ENCODE peak calls at places on chromosomes 7 and 10, in six cellular contexts. W is right lobe of liver, Z is aorta, Y is fibroblast of lung, O is hepatocyte, C is dorsolateral prefrontal cortex. F is an unnamed sample. For H3K27me3, the result is how much of the 10 kb centered on the place peaks cover.

GRCh38 chr10:78588194-78588811 is 480.5 kb upstream of the ZMIZ1 start:
- DNase-seq in O (peak), Y (peak), W (no peak), Z (no peak), C (no peak), F (no peak)

GRCh38 chr10:95457319-95457886 is 103.8 kb downstream of the SORBS1 start:
- DNase-seq in W (no peak), O (no peak), C (no peak), Z (no peak), Y (peak), F (no peak)

GRCh38 chr10:3503299-3503698 is 281.7 kb downstream of the KLF6 start:
- DNase-seq in O (no peak), Z (no peak), Y (no peak), W (no peak), C (no peak), F (no peak)

GRCh38 chr10:11173062-11173461 is 155.4 kb downstream of the CELF2 start:
- DNase-seq in Y (no peak), O (no peak), W (no peak), C (no peak), Z (no peak), F (no peak)

GRCh38 chr7:6026011-6026819 is 5.0 kb upstream of the ANKRD61 start:
- DNase-seq in W (peak), C (peak), Y (peak), O (peak), Z (peak), F (peak)

GRCh38 chr7:157652161-157652953 is 315.6 kb downstream of the DNAJB6 start:
- DNase-seq in C (no peak), Y (no peak), W (no peak), Z (no peak), O (no peak), F (no peak)

GRCh38 chr7:73842248-73842895 is at the start of gene METTL27:
- DNase-seq in Y (peak), O (peak), Z (peak), W (peak), C (peak), F (peak)

GRCh38 chr7:105958037-105958436 is 5.0 kb upstream of the CDHR3 start:
- DNase-seq in C (no peak), Z (no peak), Y (no peak), O (no peak), W (no peak), F (no peak)

GRCh38 chr10:27658788-27659187 is 86.8 kb downstream of the MKX start:
- DNase-seq in W (no peak), O (no peak), C (no peak), Y (peak), Z (no peak), F (no peak)

GRCh38 chr10:68086011-68086410 is 10.9 kb upstream of the HERC4 start:
- DNase-seq in O (no peak), Z (no peak), Y (no peak), C (no peak), W (no peak), F (no peak)

GRCh38 chr7:101718747-101719260 is 89.7 kb upstream of the MYL10 start:
- DNase-seq in O (no peak), W (no peak), C (no peak), Z (no peak), Y (no peak), F (no peak)

GRCh38 chr7:132371948-132372347 is 204.3 kb downstream of the PLXNA4 start:
- DNase-seq in Y (no peak), Z (no peak), O (no peak), C (no peak), W (no peak), F (no peak)

GRCh38 chr10:91689731-91690168 is 56.9 kb upstream of the PPP1R3C start:
- DNase-seq in C (no peak), W (no peak), Y (peak), Z (no peak), O (no peak), F (no peak)

GRCh38 chr10:12500406-12501303 is 151.3 kb downstream of the CAMK1D start:
- DNase-seq in C (no peak), W (no peak), Y (no peak), O (peak), Z (peak), F (peak)

GRCh38 chr7:102895602-102896001 is 17.2 kb upstream of the LRRC17 start:
- DNase-seq in C (no peak), O (no peak), Z (no peak), Y (peak), W (no peak), F (no peak)

GRCh38 chr7:101862280-101863220 is 45.1 kb downstream of the CUX1 start:
- DNase-seq in W (no peak), Y (peak), Z (no peak), C (no peak), O (no peak), F (peak)

GRCh38 chr7:139744768-139745250 is 33.0 kb downstream of the HIPK2 start:
- DNase-seq in O (no peak), C (no peak), Z (no peak), W (peak), Y (no peak), F (no peak)

GRCh38 chr7:28631995-28632394 is 219.7 kb downstream of the CREB5 start:
- DNase-seq in Y (no peak), Z (no peak), C (no peak), W (no peak), O (no peak), F (no peak)

GRCh38 chr7:159012353-159013069 is 132.2 kb downstream of the VIPR2 start:
- DNase-seq in C (no peak), Z (peak), Y (no peak), O (peak), W (no peak), F (peak)

GRCh38 chr10:17023386-17024298 is 106.0 kb downstream of the CUBN start:
- DNase-seq in O (peak), W (no peak), Z (no peak), Y (peak), C (no peak), F (peak)

GRCh38 chr7:157136372-157136771 is 2.4 kb upstream of the UBE3C start:
- DNase-seq in O (peak), W (no peak), Z (no peak), C (no peak), Y (peak), F (no peak)

GRCh38 chr7:55961994-55962393 is 2.4 kb upstream of the NIPSNAP2 start:
- DNase-seq in W (no peak), C (no peak), O (no peak), Z (no peak), Y (no peak), F (no peak)

GRCh38 chr7:45897042-45897690 is 8.9 kb downstream of the IGFBP1 start:
- DNase-seq in Y (peak), C (no peak), Z (no peak), W (no peak), O (no peak), F (peak)

GRCh38 chr7:50268990-50269389 is 35.5 kb upstream of the IKZF1 start:
- DNase-seq in W (no peak), O (no peak), C (no peak), Y (no peak), Z (no peak), F (no peak)

GRCh38 chr10:13120786-13121499 is 21.0 kb downstream of the OPTN start:
- DNase-seq in Z (no peak), O (no peak), W (no peak), Y (no peak), C (no peak), F (no peak)

GRCh38 chr7:28591275-28591674 is 179.0 kb downstream of the CREB5 start:
- DNase-seq in W (no peak), Y (no peak), O (no peak), C (no peak), Z (no peak), F (no peak)

GRCh38 chr7:100765250-100765649 is 31.9 kb downstream of the ZAN start:
- DNase-seq in Z (no peak), O (no peak), Y (no peak), W (no peak), C (no peak), F (no peak)

GRCh38 chr10:91196268-91197043 is 24.0 kb upstream of the PCGF5 start:
- DNase-seq in C (no peak), W (no peak), O (no peak), Y (peak), Z (no peak), F (no peak)

GRCh38 chr7:44307905-44308740 is 17.3 kb downstream of the CAMK2B start:
- DNase-seq in Z (no peak), O (no peak), C (no peak), W (peak), Y (no peak), F (no peak)

GRCh38 chr7:30922596-30922995 is 10.9 kb downstream of the AQP1 start:
- DNase-seq in Z (peak), C (peak), O (no peak), Y (no peak), W (peak), F (peak)

GRCh38 chr10:70903262-70903921 is 15.0 kb upstream of the PCBD1 start:
- DNase-seq in O (peak), W (peak), Y (peak), Z (no peak), C (peak), F (peak)

GRCh38 chr10:61898435-61898778 is 3.1 kb upstream of the ARID5B start:
- DNase-seq in Y (no peak), W (no peak), C (no peak), O (no peak), Z (no peak), F (no peak)

GRCh38 chr10:61899663-61899996 is 1.9 kb upstream of the ARID5B start:
- DNase-seq in C (no peak), O (no peak), W (no peak), Z (no peak), Y (no peak), F (no peak)

GRCh38 chr10:61899997-61900828 is 1.3 kb upstream of the ARID5B start:
- DNase-seq in Z (no peak), C (peak), O (peak), W (peak), Y (peak), F (peak)

GRCh38 chr10:61897671-61898434 is 3.6 kb upstream of the ARID5B start:
- DNase-seq in Y (peak), C (peak), W (peak), O (peak), Z (no peak), F (no peak)

GRCh38 chr10:61899045-61899444 is 2.5 kb upstream of the ARID5B start:
- DNase-seq in C (no peak), Y (peak), Z (no peak), O (no peak), W (no peak), F (no peak)
- H3K27ac ChIP-seq in C (no peak), Y (peak), Z (no peak), O (peak), W (no peak), F (peak)

DNA sequence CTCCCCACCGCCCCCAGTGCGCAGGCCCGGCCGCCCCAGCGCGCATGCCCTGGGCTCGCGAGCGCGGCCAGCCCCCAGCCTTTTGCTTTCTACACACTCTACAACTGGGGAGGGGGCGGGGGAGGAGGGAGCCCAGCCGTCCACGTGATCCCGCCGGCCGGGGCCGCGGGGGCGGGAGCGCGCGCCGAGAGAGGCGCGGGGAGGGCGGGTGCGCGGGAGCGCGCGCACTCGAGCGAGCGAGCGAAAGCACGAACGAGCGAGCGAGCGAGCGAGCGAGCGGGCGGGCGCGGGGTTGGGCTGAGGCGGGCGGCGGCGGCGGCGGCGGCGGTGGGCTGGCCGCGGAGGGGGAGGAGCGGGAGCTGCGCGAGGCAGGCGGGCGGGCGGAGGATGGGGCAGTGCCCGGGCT is at the start of gene AUTS2:
- DNase-seq in Z (peak), O (peak), Y (peak), C (peak), W (peak), F (peak)
- H3K27me3 ChIP-seq in Z (under half), O (under half), Y (under half), C (under half), W (under half), F (under half)

GRCh38 chr10:58396057-58396456 is 10.8 kb downstream of the TFAM start:
- DNase-seq in W (no peak), O (no peak), C (no peak), Z (no peak), Y (no peak), F (no peak)

GRCh38 chr10:58404001-58404400 is 18.8 kb downstream of the TFAM start:
- DNase-seq in Z (no peak), C (no peak), O (no peak), Y (no peak), W (no peak), F (no peak)

GRCh38 chr10:58397830-58398229 is 12.6 kb downstream of the TFAM start:
- DNase-seq in O (no peak), C (no peak), Z (no peak), Y (no peak), W (no peak), F (no peak)

GRCh38 chr10:58400609-58401008 is 15.4 kb downstream of the TFAM start:
- DNase-seq in C (no peak), O (no peak), Z (no peak), Y (peak), W (no peak), F (no peak)

GRCh38 chr10:58399410-58399809 is 14.2 kb downstream of the TFAM start:
- DNase-seq in W (no peak), C (no peak), O (no peak), Z (no peak), Y (peak), F (no peak)
- H3K27ac ChIP-seq in W (no peak), C (no peak), O (no peak), Z (no peak), Y (no peak), F (no peak)

GRCh38 chr7:124031406-124031805 is 1.5 kb downstream of the TMEM229A start:
- DNase-seq in O (no peak), Y (no peak), C (no peak), Z (no peak), W (no peak), F (no peak)

GRCh38 chr7:124033093-124033806 is 383 bp upstream of the TMEM229A start:
- DNase-seq in Z (peak), O (peak), C (peak), Y (no peak), W (no peak), F (no peak)

GRCh38 chr7:124031919-124032318 is 948 bp downstream of the TMEM229A start:
- DNase-seq in O (no peak), Z (no peak), W (no peak), C (peak), Y (no peak), F (no peak)

GRCh38 chr7:124033807-124034753 is 1.2 kb upstream of the TMEM229A start:
- DNase-seq in O (no peak), C (no peak), Z (no peak), Y (no peak), W (no peak), F (no peak)

GRCh38 chr7:124032369-124033092 is at the start of gene TMEM229A:
- DNase-seq in C (peak), W (peak), O (peak), Y (peak), Z (peak), F (no peak)
- H3K27me3 ChIP-seq in C (under half), W (under half), O (under half), Y (under half), Z (under half), F (under half)

GRCh38 chr7:96303105-96303685 is 18.7 kb downstream of the SLC25A13 start:
- DNase-seq in O (peak), Y (peak), Z (no peak), W (no peak), C (no peak), F (no peak)

GRCh38 chr7:96304573-96304972 is 17.3 kb downstream of the SLC25A13 start:
- DNase-seq in Z (no peak), O (no peak), W (no peak), Y (no peak), C (no peak), F (no peak)

GRCh38 chr7:96305915-96306314 is 16.0 kb downstream of the SLC25A13 start:
- DNase-seq in O (no peak), Z (no peak), W (no peak), C (no peak), Y (no peak), F (no peak)

GRCh38 chr7:96306385-96307125 is 15.3 kb downstream of the SLC25A13 start:
- DNase-seq in Y (no peak), W (no peak), Z (no peak), O (no peak), C (no peak), F (no peak)

DNA sequence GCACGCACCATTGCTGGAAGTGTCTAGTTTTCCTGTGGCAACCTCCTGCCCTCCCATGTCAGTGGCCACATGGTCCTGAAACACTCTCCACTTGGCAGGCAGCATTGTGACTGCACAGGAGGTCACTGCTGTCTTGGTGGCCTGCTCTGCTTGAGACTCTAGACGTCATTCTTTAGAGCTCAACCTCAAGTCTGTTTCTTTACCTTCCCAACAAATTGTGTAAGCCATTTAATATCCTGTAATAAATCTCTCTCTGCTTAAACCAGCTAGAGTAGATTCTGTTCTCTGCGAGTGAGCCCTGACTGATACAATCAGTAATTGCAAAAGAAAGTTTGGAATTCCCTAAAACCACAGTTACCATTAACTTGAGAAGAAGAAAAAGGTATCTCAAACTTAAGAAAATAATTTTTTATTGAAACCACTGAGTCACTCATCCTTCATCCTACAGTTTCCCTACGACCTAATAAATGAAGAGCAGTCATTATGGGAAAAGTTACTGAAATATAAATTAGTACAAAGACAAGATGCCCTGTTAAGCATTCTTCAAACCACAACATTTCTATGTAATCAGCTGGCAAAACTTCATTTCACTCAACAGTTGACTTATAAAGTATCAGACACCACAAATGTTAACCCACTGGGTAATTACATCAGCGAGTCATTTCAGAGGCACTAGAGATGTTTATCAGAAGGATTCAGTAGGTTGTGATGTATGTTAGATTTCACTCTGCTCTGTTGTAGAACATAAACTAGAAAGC is 18.0 kb downstream of the SLC25A13 start:
- DNase-seq in W (no peak), C (no peak), O (no peak), Z (no peak), Y (peak), F (peak)
- H3K27ac ChIP-seq in W (no peak), C (no peak), O (peak), Z (no peak), Y (no peak), F (peak)

DNA sequence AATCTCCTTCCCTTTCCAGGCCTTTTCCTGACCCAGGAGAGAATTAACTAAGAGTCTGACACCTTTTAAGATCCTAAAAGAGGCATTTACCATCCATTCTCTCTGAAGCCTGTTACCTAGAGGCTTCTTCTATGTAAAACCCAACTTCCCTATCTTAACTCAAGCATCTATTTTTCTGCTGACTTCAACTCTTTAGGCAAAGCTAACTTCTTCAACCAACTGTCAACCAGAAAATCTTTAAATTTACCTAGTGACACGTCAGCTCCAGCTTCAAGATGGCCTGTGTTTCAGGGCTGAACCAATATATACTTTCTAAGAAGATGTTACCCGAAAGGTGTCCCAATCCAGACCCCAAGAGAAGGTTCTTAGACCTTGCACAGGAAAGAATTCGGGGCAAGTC is 492.3 kb upstream of the AUTS2 start:
- DNase-seq in O (no peak), W (no peak), Z (no peak), C (no peak), Y (no peak), F (no peak)
- H3K27me3 ChIP-seq in O (under half), W (under half), Z (under half), C (under half), Y (under half), F (under half)